ENCODE peak calls at places on chromosomes 7 and 10, in nine cellular contexts. One of them, this sample, is unnamed.
A peak's percentile ranks its signal among the peaks of the same experiment; 100 is the strongest.

GRCh38 chr10:17062493-17063487 is 66.8 kb downstream of the CUBN start:
- DNase-seq in activated CD4-positive, CD25-positive, alpha-beta regulatory T cell treated with anti-CD3 and anti-CD28 coated beads, Interleukin-2, amount 50 U/mL, for 72 hours: no peak
- DNase-seq in HCT116: peak; percentile 86
- DNase-seq in progenitor cell of endocrine pancreas: no peak
- DNase-seq in NCI-H82: no peak
- DNase-seq in ELR: peak; percentile 98
- DNase-seq in type B pancreatic cell: no peak
- DNase-seq in stimulated activated CD4-positive, alpha-beta T cell treated with anti-CD3 and anti-CD28 coated beads, TNF-alpha, amount 100 ng/mL, for 1 hour: no peak
- DNase-seq in AG20443: peak; percentile 78
- DNase-seq in this sample: peak; percentile 57

GRCh38 chr10:51092402-51092801 is 18.1 kb downstream of the PRKG1 start:
- DNase-seq in type B pancreatic cell: no peak
- DNase-seq in progenitor cell of endocrine pancreas: no peak
- DNase-seq in HCT116: no peak
- DNase-seq in stimulated activated CD4-positive, alpha-beta T cell treated with anti-CD3 and anti-CD28 coated beads, TNF-alpha, amount 100 ng/mL, for 1 hour: no peak
- DNase-seq in ELR: no peak
- DNase-seq in activated CD4-positive, CD25-positive, alpha-beta regulatory T cell treated with anti-CD3 and anti-CD28 coated beads, Interleukin-2, amount 50 U/mL, for 72 hours: no peak
- DNase-seq in NCI-H82: no peak
- DNase-seq in AG20443: peak; percentile 42
- DNase-seq in this sample: peak; percentile 64

GRCh38 chr10:55091691-55092328 is 290.8 kb upstream of the PCDH15 start:
- DNase-seq in progenitor cell of endocrine pancreas: no peak
- DNase-seq in stimulated activated CD4-positive, alpha-beta T cell treated with anti-CD3 and anti-CD28 coated beads, TNF-alpha, amount 100 ng/mL, for 1 hour: no peak
- DNase-seq in type B pancreatic cell: no peak
- DNase-seq in ELR: peak; percentile 4
- DNase-seq in HCT116: no peak
- DNase-seq in AG20443: peak; percentile 9
- DNase-seq in activated CD4-positive, CD25-positive, alpha-beta regulatory T cell treated with anti-CD3 and anti-CD28 coated beads, Interleukin-2, amount 50 U/mL, for 72 hours: no peak
- DNase-seq in NCI-H82: peak; percentile 1
- DNase-seq in this sample: no peak

GRCh38 chr7:32496052-32496813 is 944 bp downstream of the AVL9 start:
- DNase-seq in NCI-H82: no peak
- DNase-seq in activated CD4-positive, CD25-positive, alpha-beta regulatory T cell treated with anti-CD3 and anti-CD28 coated beads, Interleukin-2, amount 50 U/mL, for 72 hours: no peak
- DNase-seq in AG20443: no peak
- DNase-seq in HCT116: no peak
- DNase-seq in type B pancreatic cell: no peak
- DNase-seq in ELR: peak; percentile 41
- DNase-seq in progenitor cell of endocrine pancreas: no peak
- DNase-seq in stimulated activated CD4-positive, alpha-beta T cell treated with anti-CD3 and anti-CD28 coated beads, TNF-alpha, amount 100 ng/mL, for 1 hour: no peak
- DNase-seq in this sample: no peak

GRCh38 chr7:108093903-108094302 is 36.3 kb downstream of the LAMB4 start:
- DNase-seq in AG20443: peak; percentile 34
- DNase-seq in NCI-H82: no peak
- DNase-seq in stimulated activated CD4-positive, alpha-beta T cell treated with anti-CD3 and anti-CD28 coated beads, TNF-alpha, amount 100 ng/mL, for 1 hour: no peak
- DNase-seq in HCT116: no peak
- DNase-seq in ELR: peak; percentile 47
- DNase-seq in activated CD4-positive, CD25-positive, alpha-beta regulatory T cell treated with anti-CD3 and anti-CD28 coated beads, Interleukin-2, amount 50 U/mL, for 72 hours: no peak
- DNase-seq in type B pancreatic cell: no peak
- DNase-seq in progenitor cell of endocrine pancreas: no peak
- DNase-seq in this sample: no peak

GRCh38 chr7:80151274-80151665 is 16.6 kb downstream of the GNAI1 start:
- DNase-seq in HCT116: no peak
- DNase-seq in type B pancreatic cell: no peak
- DNase-seq in stimulated activated CD4-positive, alpha-beta T cell treated with anti-CD3 and anti-CD28 coated beads, TNF-alpha, amount 100 ng/mL, for 1 hour: no peak
- DNase-seq in AG20443: peak; percentile 56
- DNase-seq in progenitor cell of endocrine pancreas: no peak
- DNase-seq in ELR: peak; percentile 63
- DNase-seq in NCI-H82: no peak
- DNase-seq in activated CD4-positive, CD25-positive, alpha-beta regulatory T cell treated with anti-CD3 and anti-CD28 coated beads, Interleukin-2, amount 50 U/mL, for 72 hours: no peak
- DNase-seq in this sample: no peak

GRCh38 chr7:75010036-75010435 is 45.5 kb downstream of the CASTOR2 start:
- DNase-seq in ELR: no peak
- DNase-seq in activated CD4-positive, CD25-positive, alpha-beta regulatory T cell treated with anti-CD3 and anti-CD28 coated beads, Interleukin-2, amount 50 U/mL, for 72 hours: no peak
- DNase-seq in NCI-H82: no peak
- DNase-seq in HCT116: no peak
- DNase-seq in stimulated activated CD4-positive, alpha-beta T cell treated with anti-CD3 and anti-CD28 coated beads, TNF-alpha, amount 100 ng/mL, for 1 hour: no peak
- DNase-seq in AG20443: no peak
- DNase-seq in progenitor cell of endocrine pancreas: no peak
- DNase-seq in type B pancreatic cell: no peak
- DNase-seq in this sample: no peak

GRCh38 chr7:124462249-124462648 is 303.3 kb downstream of the GPR37 start:
- DNase-seq in AG20443: no peak
- DNase-seq in HCT116: no peak
- DNase-seq in activated CD4-positive, CD25-positive, alpha-beta regulatory T cell treated with anti-CD3 and anti-CD28 coated beads, Interleukin-2, amount 50 U/mL, for 72 hours: no peak
- DNase-seq in NCI-H82: no peak
- DNase-seq in ELR: peak; percentile 75
- DNase-seq in type B pancreatic cell: no peak
- DNase-seq in stimulated activated CD4-positive, alpha-beta T cell treated with anti-CD3 and anti-CD28 coated beads, TNF-alpha, amount 100 ng/mL, for 1 hour: no peak
- DNase-seq in progenitor cell of endocrine pancreas: no peak
- DNase-seq in this sample: no peak

GRCh38 chr10:73771722-73772279 is 10.0 kb upstream of the CHCHD1 start:
- DNase-seq in NCI-H82: peak; percentile 38
- DNase-seq in stimulated activated CD4-positive, alpha-beta T cell treated with anti-CD3 and anti-CD28 coated beads, TNF-alpha, amount 100 ng/mL, for 1 hour: peak; percentile 43
- DNase-seq in HCT116: peak; percentile 48
- DNase-seq in type B pancreatic cell: no peak
- DNase-seq in ELR: peak; percentile 39
- DNase-seq in AG20443: peak; percentile 96
- DNase-seq in activated CD4-positive, CD25-positive, alpha-beta regulatory T cell treated with anti-CD3 and anti-CD28 coated beads, Interleukin-2, amount 50 U/mL, for 72 hours: peak; percentile 45
- DNase-seq in progenitor cell of endocrine pancreas: peak; percentile 79
- DNase-seq in this sample: peak; percentile 87

GRCh38 chr10:80964179-80964578 is 426.5 kb downstream of the SH2D4B start:
- DNase-seq in stimulated activated CD4-positive, alpha-beta T cell treated with anti-CD3 and anti-CD28 coated beads, TNF-alpha, amount 100 ng/mL, for 1 hour: no peak
- DNase-seq in HCT116: no peak
- DNase-seq in NCI-H82: no peak
- DNase-seq in AG20443: no peak
- DNase-seq in type B pancreatic cell: no peak
- DNase-seq in progenitor cell of endocrine pancreas: no peak
- DNase-seq in ELR: no peak
- DNase-seq in activated CD4-positive, CD25-positive, alpha-beta regulatory T cell treated with anti-CD3 and anti-CD28 coated beads, Interleukin-2, amount 50 U/mL, for 72 hours: no peak
- DNase-seq in this sample: no peak

GRCh38 chr10:75375828-75376227 is 25.7 kb downstream of the ZNF503 start:
- DNase-seq in progenitor cell of endocrine pancreas: no peak
- DNase-seq in NCI-H82: no peak
- DNase-seq in stimulated activated CD4-positive, alpha-beta T cell treated with anti-CD3 and anti-CD28 coated beads, TNF-alpha, amount 100 ng/mL, for 1 hour: no peak
- DNase-seq in AG20443: no peak
- DNase-seq in activated CD4-positive, CD25-positive, alpha-beta regulatory T cell treated with anti-CD3 and anti-CD28 coated beads, Interleukin-2, amount 50 U/mL, for 72 hours: no peak
- DNase-seq in ELR: no peak
- DNase-seq in HCT116: no peak
- DNase-seq in type B pancreatic cell: no peak
- DNase-seq in this sample: peak; percentile 18